ENCODE peak calls at places on chromosomes 2 and 18, in four cellular contexts. One of them, this sample, is unnamed.

GRCh38 chr2:37471994-37472393 is 127.6 kb downstream of the QPCT start:
- DNase-seq in H9: no peak
- DNase-seq in H1: no peak
- DNase-seq in IMR-90: peak; percentile 87
- DNase-seq in this sample: no peak

GRCh38 chr18:39491408-39491807 is 1925.8 kb upstream of the CELF4 start:
- DNase-seq in H9: no peak
- DNase-seq in H1: no peak
- DNase-seq in IMR-90: no peak
- DNase-seq in this sample: no peak

GRCh38 chr2:61758991-61759390 is 94.9 kb downstream of the FAM161A start:
- DNase-seq in H9: no peak
- DNase-seq in H1: no peak
- DNase-seq in IMR-90: peak; percentile 97
- DNase-seq in this sample: no peak

GRCh38 chr18:7607535-7608173 is 40.5 kb downstream of the PTPRM start:
- DNase-seq in H9: no peak
- DNase-seq in H1: no peak
- DNase-seq in IMR-90: no peak
- DNase-seq in this sample: no peak

GRCh38 chr2:185813707-185814106 is 75.1 kb downstream of the FSIP2 start:
- DNase-seq in H9: no peak
- DNase-seq in H1: no peak
- DNase-seq in IMR-90: no peak
- DNase-seq in this sample: no peak

GRCh38 chr2:161219213-161219612 is 59.0 kb downstream of the TANK start:
- DNase-seq in H9: no peak
- DNase-seq in H1: no peak
- DNase-seq in IMR-90: no peak
- DNase-seq in this sample: no peak

GRCh38 chr2:218991674-218992168 is 1.5 kb downstream of the CRYBA2 start:
- DNase-seq in H9: no peak
- DNase-seq in H1: no peak
- DNase-seq in IMR-90: peak; percentile 47
- DNase-seq in this sample: peak; percentile 45

GRCh38 chr2:31992025-31992566 is 18.7 kb downstream of the MEMO1 start:
- DNase-seq in H9: no peak
- DNase-seq in H1: no peak
- DNase-seq in IMR-90: no peak
- DNase-seq in this sample: peak; percentile 32

GRCh38 chr2:109125595-109126500 is 3.2 kb upstream of the SH3RF3 start:
- DNase-seq in H9: no peak
- DNase-seq in H1: peak; percentile 27
- DNase-seq in IMR-90: peak; percentile 98
- DNase-seq in this sample: peak; percentile 50

DNA sequence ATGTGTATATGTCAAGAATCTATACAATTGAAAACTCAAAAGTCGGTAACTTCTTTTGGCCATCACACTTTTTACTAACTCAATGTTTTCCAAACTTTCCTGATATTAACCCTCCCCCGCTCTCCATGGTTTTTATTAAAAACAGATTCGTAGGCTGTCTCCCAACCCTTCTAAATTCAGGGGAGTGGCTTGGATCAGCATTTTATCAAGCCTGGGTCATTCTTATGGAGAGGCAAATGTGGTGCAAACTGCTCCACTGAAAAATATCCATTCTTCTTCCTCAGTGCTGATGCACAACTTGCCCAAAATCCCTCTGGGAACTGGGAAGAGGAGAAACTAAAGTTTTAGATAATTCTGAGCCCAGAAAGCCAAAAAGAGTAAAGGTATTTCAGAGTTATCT is 134.2 kb downstream of the RIF1 start:
- DNase-seq in H9: no peak
- DNase-seq in H1: no peak
- DNase-seq in IMR-90: no peak
- DNase-seq in this sample: no peak
- H2AK5ac ChIP-seq in H9: no peak overlapping the region
- H2AK5ac ChIP-seq in H1: no peak overlapping the region
- H2AK5ac ChIP-seq in IMR-90: no peak overlapping the region
- H2AK5ac ChIP-seq in this sample: no peak overlapping the region

GRCh38 chr2:133811409-133812125 is 243.3 kb upstream of the NCKAP5 start:
- DNase-seq in H9: no peak
- DNase-seq in H1: no peak
- DNase-seq in IMR-90: no peak
- DNase-seq in this sample: no peak
- H3K56ac ChIP-seq in H9: no peak overlapping the region
- H3K56ac ChIP-seq in H1: no peak overlapping the region
- H3K56ac ChIP-seq in IMR-90: no peak overlapping the region
- H3K56ac ChIP-seq in this sample: no peak overlapping the region

GRCh38 chr18:28494151-28494550 is 317.2 kb upstream of the CDH2 start:
- DNase-seq in H9: no peak
- DNase-seq in H1: no peak
- DNase-seq in IMR-90: peak; percentile 4
- DNase-seq in this sample: peak; percentile 36
- H2AK5ac ChIP-seq in H9: no peak overlapping the region
- H2AK5ac ChIP-seq in H1: no peak overlapping the region
- H2AK5ac ChIP-seq in IMR-90: no peak overlapping the region
- H2AK5ac ChIP-seq in this sample: no peak overlapping the region

GRCh38 chr2:156536534-156536933 is 100.4 kb downstream of the GPD2 start:
- DNase-seq in H9: no peak
- DNase-seq in H1: no peak
- DNase-seq in IMR-90: no peak
- DNase-seq in this sample: no peak
- H3K56ac ChIP-seq in H9: no peak overlapping the region
- H3K56ac ChIP-seq in H1: no peak overlapping the region
- H3K56ac ChIP-seq in IMR-90: no peak overlapping the region
- H3K56ac ChIP-seq in this sample: no peak overlapping the region

DNA sequence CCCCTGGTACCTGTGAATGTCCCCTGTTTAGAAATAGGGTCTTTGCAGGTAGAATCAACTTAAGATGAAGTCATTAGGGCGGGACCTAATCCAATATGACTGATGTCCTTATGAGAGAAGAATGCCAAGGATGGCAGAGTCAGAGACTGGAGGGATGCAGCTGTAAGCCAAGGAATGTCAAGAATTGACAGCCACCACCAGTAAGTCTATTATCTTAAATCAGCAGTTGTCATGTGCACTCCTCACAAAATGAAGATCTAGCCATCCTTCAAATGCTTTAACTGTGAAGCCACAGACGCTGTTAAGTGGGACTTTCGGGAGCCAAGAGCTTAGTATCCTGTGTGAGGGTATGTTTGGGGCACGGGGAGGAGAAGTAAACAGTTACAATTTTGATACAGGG is 83.2 kb downstream of the ITGA4 start:
- DNase-seq in H9: no peak
- DNase-seq in H1: no peak
- DNase-seq in IMR-90: no peak
- DNase-seq in this sample: peak; percentile 62
- H2AK5ac ChIP-seq in H9: no peak overlapping the region
- H2AK5ac ChIP-seq in H1: no peak overlapping the region
- H2AK5ac ChIP-seq in IMR-90: no peak overlapping the region
- H2AK5ac ChIP-seq in this sample: no peak overlapping the region

GRCh38 chr2:230891509-230891908 is 26.8 kb downstream of the ITM2C start:
- DNase-seq in H9: no peak
- DNase-seq in H1: no peak
- DNase-seq in IMR-90: no peak
- DNase-seq in this sample: no peak

GRCh38 chr2:230890696-230891095 is 26.0 kb downstream of the ITM2C start:
- DNase-seq in H9: no peak
- DNase-seq in H1: no peak
- DNase-seq in IMR-90: no peak
- DNase-seq in this sample: no peak

GRCh38 chr2:230891108-230891507 is 26.4 kb downstream of the ITM2C start:
- DNase-seq in H9: no peak
- DNase-seq in H1: no peak
- DNase-seq in IMR-90: no peak
- DNase-seq in this sample: no peak

GRCh38 chr2:230888824-230889400 is 24.2 kb downstream of the ITM2C start:
- DNase-seq in H9: no peak
- DNase-seq in H1: no peak
- DNase-seq in IMR-90: no peak
- DNase-seq in this sample: no peak

GRCh38 chr2:230889911-230890601 is 25.3 kb downstream of the ITM2C start:
- DNase-seq in H9: no peak
- DNase-seq in H1: no peak
- DNase-seq in IMR-90: no peak
- DNase-seq in this sample: no peak
- H3K56ac ChIP-seq in H9: no peak overlapping the region
- H3K56ac ChIP-seq in H1: no peak overlapping the region
- H3K56ac ChIP-seq in IMR-90: no peak overlapping the region
- H3K56ac ChIP-seq in this sample: no peak overlapping the region